ENCODE peak calls at places on chromosomes 5 and 9, in five cellular contexts. X, N, E, Q and I are unnamed samples.

GRCh38 chr9:93003552-93004407 is 54.7 kb upstream of the SUSD3 start:
- DNase-seq in Q (peak; percentile 72), E (peak; percentile 73), X (peak; percentile 88), N (no peak), I (no peak)

GRCh38 chr5:54443264-54443663 is 12.2 kb upstream of the HSPB3 start:
- DNase-seq in N (no peak), Q (no peak), X (no peak), E (peak; percentile 8), I (no peak)

GRCh38 chr5:126253406-126253805 is 169.8 kb upstream of the GRAMD2B start:
- DNase-seq in Q (no peak), E (no peak), X (no peak), N (peak; percentile 21), I (no peak)

GRCh38 chr5:142597546-142598337 is 88.1 kb downstream of the FGF1 start:
- DNase-seq in Q (no peak), X (no peak), N (peak; percentile 71), E (peak; percentile 74), I (no peak)

GRCh38 chr5:61332891-61333350 is 863 bp downstream of the ZSWIM6 start:
- DNase-seq in X (peak; percentile 91), Q (peak; percentile 49), N (no peak), E (no peak), I (no peak)

GRCh38 chr5:169978744-169979143 is 1.6 kb downstream of the INSYN2B start:
- DNase-seq in Q (no peak), X (no peak), E (no peak), N (no peak), I (no peak)

GRCh38 chr5:123696948-123697347 is 185.0 kb downstream of the CSNK1G3 start:
- DNase-seq in N (no peak), X (no peak), Q (peak; percentile 22), E (no peak), I (no peak)

GRCh38 chr5:142512041-142512679 is 173.7 kb downstream of the FGF1 start:
- DNase-seq in N (no peak), Q (no peak), E (no peak), X (no peak), I (no peak)

GRCh38 chr5:72377920-72378635 is 57.9 kb downstream of the PTCD2 start:
- DNase-seq in X (no peak), Q (no peak), N (no peak), E (no peak), I (no peak)

GRCh38 chr9:122126340-122127333 is 32.9 kb downstream of the NDUFA8 start:
- DNase-seq in E (no peak), X (no peak), Q (no peak), N (no peak), I (no peak)

DNA sequence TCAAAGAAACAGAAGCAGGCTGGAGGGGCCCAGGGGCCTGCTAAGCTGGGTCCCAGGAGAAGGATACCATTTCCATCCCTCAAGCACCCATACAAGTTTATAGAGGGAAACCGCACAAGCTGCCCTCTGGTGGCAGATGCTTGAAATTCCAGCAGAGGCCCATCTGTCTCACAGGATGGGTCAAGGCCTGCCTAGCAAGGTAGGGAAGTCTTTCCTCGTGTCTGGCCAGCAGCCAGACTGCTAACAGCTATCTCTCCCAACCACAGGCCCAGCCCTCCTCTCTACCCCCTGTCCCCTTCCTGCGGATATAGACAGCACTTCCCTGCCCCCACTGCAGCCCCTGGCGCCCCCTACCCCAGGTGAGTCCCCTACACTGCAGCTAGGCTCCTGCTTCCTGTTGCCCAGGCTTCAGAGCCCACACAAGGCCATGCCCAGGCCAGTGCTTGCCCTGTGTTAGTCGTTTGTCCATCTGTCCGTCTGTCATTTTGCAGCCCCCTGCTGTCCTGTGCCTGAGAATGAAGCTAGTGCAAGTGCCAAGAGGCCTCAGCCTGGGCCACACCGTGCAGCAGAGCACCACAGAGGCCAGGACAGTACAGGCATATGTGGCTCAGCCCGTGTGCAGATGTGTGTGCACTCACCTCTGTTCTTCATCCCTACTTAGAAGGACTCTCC is 26.2 kb downstream of the TCF7 start:
- DNase-seq in E (peak; percentile 45), X (no peak), Q (peak; percentile 81), N (no peak), I (no peak)
- H3K36me3 ChIP-seq in E (peaks cover 28% of the 10 kb centered on the region), X (no peaks in the 10 kb centered on the region), Q (no peaks in the 10 kb centered on the region), N (peaks cover 4% of the 10 kb centered on the region), I (peaks cover 22% of the 10 kb centered on the region)

GRCh38 chr9:88076286-88077070 is 61.8 kb downstream of the SPATA31C2 start:
- DNase-seq in Q (peak; percentile 91), X (peak; percentile 88), E (peak; percentile 63), N (peak; percentile 78), I (no peak)

GRCh38 chr9:88075966-88076285 is 62.3 kb downstream of the SPATA31C2 start:
- DNase-seq in N (no peak), Q (no peak), E (no peak), X (no peak), I (no peak)

GRCh38 chr9:88074931-88075330 is 63.3 kb downstream of the SPATA31C2 start:
- DNase-seq in N (no peak), Q (no peak), E (no peak), X (no peak), I (no peak)

GRCh38 chr9:88072831-88073365 is 65.4 kb downstream of the SPATA31C2 start:
- DNase-seq in E (no peak), N (no peak), X (no peak), Q (no peak), I (no peak)

DNA sequence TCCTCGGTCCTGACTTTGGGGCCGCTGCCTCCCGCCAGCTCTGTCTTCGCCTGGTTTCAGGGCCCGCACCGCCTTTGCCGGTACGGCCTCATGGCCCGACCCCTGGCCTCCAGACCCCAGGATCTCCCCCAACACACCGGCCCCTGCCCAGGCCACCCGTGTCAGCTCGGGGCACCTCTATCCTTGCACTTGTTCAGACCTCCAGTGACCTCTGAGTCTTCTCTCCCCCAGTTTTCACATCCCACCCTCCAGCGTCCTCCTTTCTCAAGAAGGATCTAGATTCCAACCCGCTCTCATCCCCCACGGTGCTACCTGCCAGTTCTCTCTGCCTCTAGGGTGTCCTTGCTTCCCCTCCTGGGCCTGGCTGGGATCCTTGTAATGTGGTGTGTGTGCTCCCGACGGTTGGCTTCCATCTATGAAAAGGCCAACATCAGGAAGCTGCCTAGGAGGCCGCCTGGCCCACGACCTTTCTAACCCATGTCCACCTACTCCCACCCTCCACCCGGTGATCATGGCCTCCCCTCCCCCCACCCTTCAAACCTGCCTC is 61.1 kb downstream of the SPATA31C2 start:
- DNase-seq in E (no peak), Q (no peak), X (peak; percentile 90), N (no peak), I (no peak)
- H3K4me3 ChIP-seq in E (peak overlapping the region; percentile 65), Q (peak overlapping the region; percentile 49), X (peak overlapping the region; percentile 47), N (no peak overlapping the region), I (peak overlapping the region; percentile 63)

GRCh38 chr5:111111956-111112355 is 19.8 kb downstream of the WDR36 start:
- DNase-seq in X (no peak), N (no peak), E (no peak), Q (no peak), I (no peak)
- H3K36me3 ChIP-seq in X (no peaks in the 10 kb centered on the region), N (no peaks in the 10 kb centered on the region), E (peaks cover 53% of the 10 kb centered on the region), Q (no peaks in the 10 kb centered on the region), I (no peaks in the 10 kb centered on the region)

DNA sequence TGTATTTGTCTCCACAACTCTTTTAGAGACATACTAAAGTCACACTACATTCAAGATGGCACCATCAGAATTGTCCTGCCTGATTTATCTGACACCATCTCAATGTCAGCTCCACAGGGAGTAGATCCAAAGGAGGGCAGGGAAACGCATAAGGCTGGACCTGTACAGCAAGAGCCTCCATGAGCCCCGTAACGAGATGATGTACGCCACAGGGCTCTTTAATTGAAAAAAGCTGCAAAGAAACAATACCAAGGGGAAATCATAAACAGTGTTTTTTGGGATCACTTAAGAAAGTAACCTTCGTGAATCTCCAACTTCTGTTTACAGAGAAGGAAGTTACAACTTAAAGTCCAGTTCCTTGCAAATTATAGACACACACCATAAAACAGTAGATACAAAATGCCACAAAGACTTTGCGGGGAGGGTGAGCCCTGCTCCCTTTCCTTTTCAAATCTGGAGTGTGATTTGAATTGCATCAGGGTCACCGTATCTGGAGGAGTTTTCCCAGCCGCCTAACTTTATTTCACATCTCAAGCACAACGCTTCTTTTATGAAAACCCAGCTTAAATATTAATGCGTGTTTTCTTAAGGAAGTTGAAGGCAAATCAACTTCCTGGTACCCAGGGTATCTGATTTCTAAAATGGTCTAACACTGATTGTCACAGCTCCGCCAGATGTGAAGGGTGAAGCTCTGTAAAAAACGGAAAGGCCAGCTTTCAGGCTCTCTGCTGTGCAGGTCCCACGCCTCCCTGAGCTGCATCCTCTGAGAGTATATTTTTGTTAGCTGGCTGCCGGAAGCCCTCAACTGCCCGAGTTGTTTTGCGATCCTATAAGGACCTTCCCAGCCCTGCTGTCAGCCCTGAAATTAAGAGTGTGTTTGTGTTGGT is 88.9 kb downstream of the EBF1 start:
- DNase-seq in X (no peak), N (no peak), Q (no peak), E (no peak), I (no peak)
- H3K4me3 ChIP-seq in X (peak overlapping the region; percentile 3), N (no peak overlapping the region), Q (no peak overlapping the region), E (no peak overlapping the region), I (no peak overlapping the region)

DNA sequence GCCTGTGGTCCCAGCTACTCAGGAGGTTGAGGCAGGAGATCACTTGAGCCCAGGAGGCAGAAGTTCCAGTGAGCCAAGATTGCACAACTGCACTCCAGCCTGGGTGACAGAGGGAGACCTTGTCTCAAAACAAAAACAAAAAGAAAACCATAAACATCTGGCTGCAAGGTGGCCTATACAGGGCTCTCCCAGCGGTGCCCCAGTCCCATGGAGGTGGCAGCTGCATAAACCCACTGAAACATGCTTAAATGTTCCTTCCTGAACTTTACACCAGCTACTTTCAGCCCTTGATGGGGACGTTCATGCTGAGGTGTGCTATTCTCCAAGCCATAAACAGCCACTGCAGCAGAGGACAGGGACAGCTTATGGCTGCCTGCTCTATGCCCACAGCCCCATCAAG is 35.6 kb downstream of the DROSHA start:
- DNase-seq in E (no peak), X (no peak), Q (no peak), N (no peak), I (no peak)
- H3K36me3 ChIP-seq in E (peaks cover 38% of the 10 kb centered on the region), X (no peaks in the 10 kb centered on the region), Q (no peaks in the 10 kb centered on the region), N (peaks cover 5% of the 10 kb centered on the region), I (peaks cover 12% of the 10 kb centered on the region)

GRCh38 chr5:9546973-9547947 is 1.4 kb upstream of the SEMA5A start:
- DNase-seq in N (no peak), Q (peak; percentile 55), E (no peak), X (no peak), I (no peak)
- H3K4me3 ChIP-seq in N (peak overlapping the region; percentile 81), Q (peak overlapping the region; percentile 67), E (no peak overlapping the region), X (peak overlapping the region; percentile 55), I (peak overlapping the region; percentile 90)

GRCh38 chr5:1087428-1087827 is 24.4 kb downstream of the SLC12A7 start:
- DNase-seq in Q (no peak), X (no peak), E (no peak), N (no peak), I (no peak)
- H3K36me3 ChIP-seq in Q (no peaks in the 10 kb centered on the region), X (no peaks in the 10 kb centered on the region), E (no peaks in the 10 kb centered on the region), N (no peaks in the 10 kb centered on the region), I (peaks cover 4% of the 10 kb centered on the region)